ENCODE peak calls at places on chromosomes 7 and 10, in nine cellular contexts. B, Q, R, G, N, Z, V, T and F are unnamed samples.

GRCh38 chr10:116170815-116171250 is 102.2 kb downstream of the GFRA1 start:
- DNase-seq in V (no peak), R (no peak), G (no peak), Q (no peak), B (no peak), Z (no peak), N (no peak), T (no peak), F (no peak)

GRCh38 chr7:116403265-116403664 is 96.3 kb upstream of the CAV2 start:
- DNase-seq in V (no peak), Z (no peak), G (no peak), B (no peak), T (no peak), Q (no peak), N (no peak), R (no peak), F (no peak)

GRCh38 chr10:119139464-119140067 is 25.9 kb downstream of the SFXN4 start:
- DNase-seq in T (peak; percentile 16), G (no peak), Z (no peak), Q (no peak), V (no peak), N (peak; percentile 30), R (peak; percentile 8), B (peak; percentile 41), F (peak; percentile 53)

GRCh38 chr7:120973849-120974248 is 14.7 kb upstream of the CPED1 start:
- DNase-seq in B (no peak), G (no peak), Q (no peak), V (no peak), R (no peak), Z (no peak), N (no peak), T (no peak), F (no peak)

GRCh38 chr10:127148933-127149220 is 47.5 kb downstream of the INSYN2A start:
- DNase-seq in T (peak; percentile 86), N (no peak), R (no peak), V (no peak), Z (no peak), B (peak; percentile 95), G (no peak), Q (no peak), F (no peak)

GRCh38 chr7:92808635-92809034 is 27.7 kb downstream of the CDK6 start:
- DNase-seq in V (no peak), Z (no peak), Q (no peak), N (no peak), G (no peak), R (no peak), T (no peak), B (no peak), F (no peak)

GRCh38 chr10:70759769-70760168 is 25.4 kb downstream of the TBATA start:
- DNase-seq in R (no peak), Z (no peak), B (no peak), N (no peak), V (no peak), G (peak; percentile 43), T (peak; percentile 11), Q (no peak), F (no peak)

GRCh38 chr10:46247808-46248569 is 38.8 kb upstream of the ANTXRL start:
- DNase-seq in V (peak; percentile 53), N (no peak), T (no peak), R (no peak), Z (peak; percentile 38), Q (peak; percentile 57), B (no peak), G (peak; percentile 40), F (no peak)

GRCh38 chr7:511476-512145 is 8.0 kb downstream of the PDGFA start:
- DNase-seq in T (peak; percentile 86), R (no peak), Q (no peak), Z (no peak), G (peak; percentile 68), V (no peak), N (no peak), B (peak; percentile 74), F (peak; percentile 66)

GRCh38 chr10:30550967-30551815 is 78.4 kb downstream of the LYZL2 start:
- DNase-seq in N (no peak), G (no peak), R (no peak), Q (no peak), Z (no peak), T (no peak), V (no peak), B (no peak), F (no peak)

GRCh38 chr7:79453558-79454324 is at the start of gene MAGI2:
- DNase-seq in N (peak; percentile 77), Q (peak; percentile 84), G (peak; percentile 90), T (peak; percentile 17), R (no peak), B (peak; percentile 20), Z (peak; percentile 89), V (peak; percentile 78), F (no peak)

GRCh38 chr10:46222364-46222935 is 64.3 kb upstream of the ANTXRL start:
- DNase-seq in R (no peak), N (no peak), T (no peak), G (no peak), Q (no peak), B (no peak), Z (no peak), V (no peak), F (no peak)

GRCh38 chr7:47882635-47883034 is 65.6 kb downstream of the PKD1L1 start:
- DNase-seq in G (no peak), V (no peak), Q (peak; percentile 53), T (no peak), B (no peak), R (no peak), Z (no peak), N (peak; percentile 13), F (no peak)

GRCh38 chr10:73644767-73645166 is 3.5 kb upstream of the MYOZ1 start:
- DNase-seq in V (no peak), Q (no peak), G (no peak), B (no peak), N (no peak), Z (no peak), R (no peak), T (no peak), F (no peak)

GRCh38 chr7:48426966-48427555 is 255.8 kb downstream of the ABCA13 start:
- DNase-seq in N (no peak), T (peak; percentile 86), Z (peak; percentile 26), G (no peak), Q (no peak), R (no peak), B (peak; percentile 92), V (no peak), F (no peak)

GRCh38 chr10:13787015-13787421 is 200.3 kb downstream of the PRPF18 start:
- DNase-seq in R (peak; percentile 77), T (peak; percentile 70), Q (no peak), N (no peak), V (no peak), Z (no peak), G (no peak), B (peak; percentile 86), F (no peak)

GRCh38 chr7:104327963-104328307 is 468 bp upstream of the LHFPL3 start:
- DNase-seq in R (no peak), B (no peak), Z (peak; percentile 3), Q (no peak), T (no peak), V (peak; percentile 7), G (no peak), N (no peak), F (no peak)
- H3K27me3 ChIP-seq in R (peaks cover 23% of the 10 kb centered on the region), B (peaks cover 21% of the 10 kb centered on the region), Z (peaks cover 70% of the 10 kb centered on the region), Q (peaks cover 10% of the 10 kb centered on the region), T (peaks cover 41% of the 10 kb centered on the region), V (peaks cover 94% of the 10 kb centered on the region), G (peaks cover 60% of the 10 kb centered on the region), N (peaks cover 12% of the 10 kb centered on the region), F (no peaks in the 10 kb centered on the region)

GRCh38 chr7:130904031-130904757 is 170.2 kb upstream of the KLF14 start:
- DNase-seq in N (no peak), T (peak; percentile 95), B (peak; percentile 99), V (no peak), Q (peak; percentile 55), R (no peak), Z (peak; percentile 70), G (no peak), F (no peak)
- H3K36me3 ChIP-seq in N (peaks cover 17% of the 10 kb centered on the region), T (peaks cover 31% of the 10 kb centered on the region), B (peaks cover 3% of the 10 kb centered on the region), V (no peaks in the 10 kb centered on the region), Q (peaks cover 6% of the 10 kb centered on the region), R (peaks cover 12% of the 10 kb centered on the region), Z (no peaks in the 10 kb centered on the region), G (peaks cover 21% of the 10 kb centered on the region), F (no peaks in the 10 kb centered on the region)

GRCh38 chr10:48207853-48208252 is 66.6 kb downstream of the FRMPD2 start:
- DNase-seq in G (no peak), R (no peak), N (no peak), T (no peak), Q (no peak), Z (no peak), B (no peak), V (no peak), F (no peak)

GRCh38 chr10:48213047-48213446 is 61.4 kb downstream of the FRMPD2 start:
- DNase-seq in R (no peak), T (no peak), B (no peak), V (no peak), N (no peak), Z (no peak), G (no peak), Q (no peak), F (no peak)

GRCh38 chr10:48211777-48212176 is 62.7 kb downstream of the FRMPD2 start:
- DNase-seq in B (no peak), R (no peak), T (no peak), Q (no peak), N (no peak), V (no peak), G (no peak), Z (no peak), F (no peak)

GRCh38 chr10:48209246-48209645 is 65.2 kb downstream of the FRMPD2 start:
- DNase-seq in N (no peak), G (no peak), Q (no peak), R (no peak), T (no peak), V (no peak), Z (no peak), B (no peak), F (no peak)

GRCh38 chr10:48210391-48210790 is 64.1 kb downstream of the FRMPD2 start:
- DNase-seq in G (no peak), N (no peak), B (no peak), R (no peak), Q (no peak), T (no peak), Z (no peak), V (no peak), F (no peak)
- H3K27me3 ChIP-seq in G (no peaks in the 10 kb centered on the region), N (no peaks in the 10 kb centered on the region), B (peaks cover 2% of the 10 kb centered on the region), R (no peaks in the 10 kb centered on the region), Q (no peaks in the 10 kb centered on the region), T (peaks cover 2% of the 10 kb centered on the region), Z (no peaks in the 10 kb centered on the region), V (no peaks in the 10 kb centered on the region), F (peaks cover 2% of the 10 kb centered on the region)

GRCh38 chr7:97307521-97308108 is 190.1 kb downstream of the SDHAF3 start:
- DNase-seq in G (no peak), R (no peak), V (no peak), Z (no peak), Q (no peak), N (no peak), T (no peak), B (peak; percentile 22), F (no peak)

DNA sequence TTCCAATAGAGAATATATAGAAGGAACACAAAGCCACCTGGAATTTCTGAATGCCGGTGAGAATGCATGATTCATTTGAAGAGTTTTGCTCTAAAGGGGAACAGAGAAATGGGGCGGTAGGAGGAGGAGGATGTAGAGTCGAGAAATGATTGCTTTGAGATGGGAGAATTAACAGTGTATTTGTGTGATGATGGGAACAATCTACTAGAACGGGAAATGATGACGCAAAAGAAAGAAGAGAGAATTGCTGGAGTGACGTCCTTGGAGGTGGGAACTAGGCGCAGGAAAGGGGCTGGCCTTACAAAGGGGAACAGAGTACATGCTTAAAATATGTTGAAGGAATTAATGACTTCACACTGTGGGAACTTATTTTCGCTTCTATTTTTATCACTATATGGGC is 188.1 kb downstream of the SDHAF3 start:
- DNase-seq in N (no peak), R (no peak), B (no peak), T (no peak), G (no peak), Z (no peak), V (no peak), Q (no peak), F (no peak)
- H3K36me3 ChIP-seq in N (no peaks in the 10 kb centered on the region), R (no peaks in the 10 kb centered on the region), B (no peaks in the 10 kb centered on the region), T (no peaks in the 10 kb centered on the region), G (no peaks in the 10 kb centered on the region), Z (no peaks in the 10 kb centered on the region), V (no peaks in the 10 kb centered on the region), Q (no peaks in the 10 kb centered on the region), F (no peaks in the 10 kb centered on the region)